ENCODE peak calls at places on chromosomes 12 and 14, in six cellular contexts. One of them, this sample, is unnamed.

GRCh38 chr14:79279645-79280399 is 931.5 kb downstream of the DIO2 start:
- DNase-seq in ovary: no peak
- DNase-seq in esophagus squamous epithelium: no peak
- DNase-seq in lower leg skin: no peak
- DNase-seq in stomach: peak
- DNase-seq in endothelial cell of umbilical vein: no peak
- DNase-seq in this sample: no peak

GRCh38 chr14:84937449-84937848 is 592.5 kb upstream of the FLRT2 start:
- DNase-seq in lower leg skin: no peak
- DNase-seq in ovary: no peak
- DNase-seq in endothelial cell of umbilical vein: no peak
- DNase-seq in stomach: no peak
- DNase-seq in esophagus squamous epithelium: no peak
- DNase-seq in this sample: no peak

GRCh38 chr14:105294142-105294597 is 6.6 kb downstream of the BRF1 start:
- DNase-seq in lower leg skin: no peak
- DNase-seq in ovary: no peak
- DNase-seq in stomach: no peak
- DNase-seq in esophagus squamous epithelium: no peak
- DNase-seq in endothelial cell of umbilical vein: peak
- DNase-seq in this sample: no peak

GRCh38 chr12:6868211-6869048 is 1.1 kb downstream of the TPI1 start:
- DNase-seq in endothelial cell of umbilical vein: no peak
- DNase-seq in stomach: no peak
- DNase-seq in lower leg skin: no peak
- DNase-seq in ovary: no peak
- DNase-seq in esophagus squamous epithelium: no peak
- DNase-seq in this sample: no peak

GRCh38 chr12:4265280-4265679 is 8.3 kb upstream of the CCND2 start:
- DNase-seq in endothelial cell of umbilical vein: peak
- DNase-seq in esophagus squamous epithelium: no peak
- DNase-seq in stomach: no peak
- DNase-seq in lower leg skin: no peak
- DNase-seq in ovary: no peak
- DNase-seq in this sample: no peak

GRCh38 chr14:89736866-89737265 is 217.7 kb downstream of the EFCAB11 start:
- DNase-seq in stomach: no peak
- DNase-seq in esophagus squamous epithelium: no peak
- DNase-seq in ovary: no peak
- DNase-seq in endothelial cell of umbilical vein: no peak
- DNase-seq in lower leg skin: no peak
- DNase-seq in this sample: no peak

GRCh38 chr14:101478796-101479410 is 82.4 kb upstream of the DIO3 start:
- DNase-seq in stomach: peak
- DNase-seq in endothelial cell of umbilical vein: no peak
- DNase-seq in esophagus squamous epithelium: no peak
- DNase-seq in ovary: no peak
- DNase-seq in lower leg skin: no peak
- DNase-seq in this sample: no peak

GRCh38 chr12:122893208-122894151 is 2.4 kb downstream of the VPS37B start:
- DNase-seq in esophagus squamous epithelium: no peak
- DNase-seq in stomach: peak
- DNase-seq in endothelial cell of umbilical vein: no peak
- DNase-seq in ovary: no peak
- DNase-seq in lower leg skin: no peak
- DNase-seq in this sample: no peak

DNA sequence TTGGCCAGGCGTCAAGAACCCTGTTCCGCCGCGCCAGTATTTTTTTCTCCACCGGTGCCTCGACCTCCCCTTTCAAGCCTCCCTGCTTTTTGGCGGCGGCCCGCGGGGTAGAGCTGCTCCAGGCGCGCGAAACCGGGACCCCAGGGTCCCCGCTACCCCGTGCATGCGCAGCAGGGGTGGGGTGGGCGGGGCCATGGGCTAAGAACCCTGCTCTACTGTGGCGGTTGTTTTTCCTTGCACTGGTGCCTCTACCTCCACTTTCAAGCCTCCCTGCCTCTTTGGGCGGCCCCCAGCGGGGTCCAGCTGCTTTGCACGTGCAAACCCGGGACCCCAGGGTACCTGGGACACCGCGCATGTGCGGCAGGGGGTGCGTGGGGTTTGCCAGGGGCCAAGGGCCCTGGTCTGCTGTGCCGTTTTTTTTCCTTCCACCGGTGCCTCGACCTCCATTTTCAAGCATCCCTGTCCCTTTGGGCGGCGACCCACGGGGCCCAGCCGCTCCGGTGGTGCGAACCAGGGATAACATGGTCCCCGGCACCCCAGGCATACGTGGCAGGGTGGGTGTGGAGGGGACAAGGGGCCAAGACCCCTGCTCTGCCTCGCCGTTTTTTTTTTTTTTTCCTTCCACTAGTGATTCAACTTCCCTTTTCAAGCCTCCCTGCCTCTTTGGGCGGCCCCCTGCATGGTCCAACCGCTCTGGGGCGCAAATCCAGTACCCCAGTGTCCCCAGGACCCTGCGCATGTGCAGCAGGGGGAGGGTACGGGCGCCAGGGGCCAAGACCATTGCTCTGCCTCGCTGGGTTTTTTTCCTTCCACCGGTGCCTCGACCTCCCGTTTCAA is 326.8 kb downstream of the ALG10 start:
- DNase-seq in lower leg skin: no peak
- DNase-seq in esophagus squamous epithelium: no peak
- DNase-seq in stomach: no peak
- DNase-seq in ovary: no peak
- DNase-seq in endothelial cell of umbilical vein: no peak
- DNase-seq in this sample: no peak
- TF ChIP-seq POLR2A in lower leg skin: no peak
- TF ChIP-seq POLR2A in esophagus squamous epithelium: no peak
- TF ChIP-seq POLR2A in stomach: no peak
- TF ChIP-seq POLR2A in ovary: no peak
- TF ChIP-seq POLR2A in endothelial cell of umbilical vein: no peak
- TF ChIP-seq POLR2A in this sample: no peak

GRCh38 chr12:51907864-51908425 is 641 bp downstream of the ACVRL1 start:
- DNase-seq in lower leg skin: no peak
- DNase-seq in stomach: no peak
- DNase-seq in endothelial cell of umbilical vein: peak
- DNase-seq in esophagus squamous epithelium: no peak
- DNase-seq in ovary: no peak
- DNase-seq in this sample: no peak

GRCh38 chr12:51907083-51907863 is at the start of gene ACVRL1:
- DNase-seq in stomach: no peak
- DNase-seq in lower leg skin: no peak
- DNase-seq in esophagus squamous epithelium: no peak
- DNase-seq in endothelial cell of umbilical vein: peak
- DNase-seq in ovary: no peak
- DNase-seq in this sample: no peak

GRCh38 chr12:51904951-51905471 is 2.3 kb upstream of the ACVRL1 start:
- DNase-seq in esophagus squamous epithelium: no peak
- DNase-seq in endothelial cell of umbilical vein: no peak
- DNase-seq in lower leg skin: no peak
- DNase-seq in ovary: no peak
- DNase-seq in stomach: no peak
- DNase-seq in this sample: no peak

GRCh38 chr12:51906452-51907082 is 737 bp upstream of the ACVRL1 start:
- DNase-seq in esophagus squamous epithelium: no peak
- DNase-seq in endothelial cell of umbilical vein: no peak
- DNase-seq in ovary: no peak
- DNase-seq in lower leg skin: no peak
- DNase-seq in stomach: no peak
- DNase-seq in this sample: no peak

DNA sequence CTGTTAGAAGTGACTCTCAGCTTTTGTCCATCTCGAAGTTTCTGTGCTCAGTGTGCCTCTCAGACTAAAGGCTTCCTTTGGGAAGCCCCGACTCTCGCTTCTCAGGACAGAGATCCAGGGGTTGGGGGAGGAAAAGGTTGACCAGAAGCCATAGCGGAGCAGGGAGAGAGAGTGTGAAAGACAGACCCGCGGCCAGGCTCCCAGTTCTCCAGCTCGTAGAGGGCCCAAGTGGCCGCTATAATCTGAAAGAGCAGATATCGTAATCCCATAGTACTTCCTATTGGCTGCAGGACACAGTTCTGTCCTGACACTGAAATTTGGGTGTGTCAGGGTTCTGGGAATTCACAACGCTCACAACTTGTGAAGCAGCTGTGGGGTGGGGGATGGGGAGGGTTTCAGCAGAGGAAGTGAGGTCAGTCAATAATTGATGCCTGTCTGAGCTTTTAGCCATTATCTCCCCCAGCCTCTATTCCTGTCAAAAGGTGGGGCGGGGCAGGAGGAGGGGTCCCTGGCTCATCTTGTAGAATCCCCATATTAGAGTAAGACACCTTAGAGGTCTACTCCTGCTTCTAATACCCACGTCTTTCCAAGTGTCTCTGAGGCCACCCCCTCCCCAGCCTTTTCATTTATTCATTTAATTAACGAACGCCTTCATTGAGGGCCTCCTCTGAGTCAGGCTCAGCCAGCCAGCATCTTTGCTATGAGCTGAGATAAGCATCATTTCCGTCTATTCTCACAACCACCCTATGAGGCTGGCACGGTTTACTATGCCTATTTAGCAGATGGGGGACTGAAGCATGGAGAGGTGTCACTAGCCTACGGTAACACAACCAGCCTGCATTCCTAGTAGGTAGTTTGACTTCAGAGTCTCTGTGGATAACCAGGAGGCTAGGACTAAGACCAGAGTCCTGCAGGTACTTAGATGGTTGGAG is 1.5 kb upstream of the ACVRL1 start:
- DNase-seq in stomach: peak
- DNase-seq in endothelial cell of umbilical vein: peak
- DNase-seq in lower leg skin: peak
- DNase-seq in esophagus squamous epithelium: no peak
- DNase-seq in ovary: no peak
- DNase-seq in this sample: no peak
- TF ChIP-seq POLR2A in stomach: no peak
- TF ChIP-seq POLR2A in endothelial cell of umbilical vein: peak
- TF ChIP-seq POLR2A in lower leg skin: no peak
- TF ChIP-seq POLR2A in esophagus squamous epithelium: no peak
- TF ChIP-seq POLR2A in ovary: no peak
- TF ChIP-seq POLR2A in this sample: no peak

GRCh38 chr12:68823711-68824110 is 15.7 kb downstream of the MDM2 start:
- DNase-seq in esophagus squamous epithelium: no peak
- DNase-seq in endothelial cell of umbilical vein: no peak
- DNase-seq in lower leg skin: no peak
- DNase-seq in stomach: no peak
- DNase-seq in ovary: no peak
- DNase-seq in this sample: no peak

GRCh38 chr12:68824131-68824530 is 16.2 kb downstream of the MDM2 start:
- DNase-seq in endothelial cell of umbilical vein: no peak
- DNase-seq in ovary: no peak
- DNase-seq in stomach: no peak
- DNase-seq in esophagus squamous epithelium: no peak
- DNase-seq in lower leg skin: no peak
- DNase-seq in this sample: no peak

GRCh38 chr12:68827895-68828294 is 19.9 kb downstream of the MDM2 start:
- DNase-seq in stomach: no peak
- DNase-seq in lower leg skin: no peak
- DNase-seq in esophagus squamous epithelium: no peak
- DNase-seq in ovary: no peak
- DNase-seq in endothelial cell of umbilical vein: no peak
- DNase-seq in this sample: no peak

GRCh38 chr12:68824597-68825250 is 16.7 kb downstream of the MDM2 start:
- DNase-seq in lower leg skin: no peak
- DNase-seq in endothelial cell of umbilical vein: no peak
- DNase-seq in ovary: no peak
- DNase-seq in esophagus squamous epithelium: no peak
- DNase-seq in stomach: no peak
- DNase-seq in this sample: no peak

DNA sequence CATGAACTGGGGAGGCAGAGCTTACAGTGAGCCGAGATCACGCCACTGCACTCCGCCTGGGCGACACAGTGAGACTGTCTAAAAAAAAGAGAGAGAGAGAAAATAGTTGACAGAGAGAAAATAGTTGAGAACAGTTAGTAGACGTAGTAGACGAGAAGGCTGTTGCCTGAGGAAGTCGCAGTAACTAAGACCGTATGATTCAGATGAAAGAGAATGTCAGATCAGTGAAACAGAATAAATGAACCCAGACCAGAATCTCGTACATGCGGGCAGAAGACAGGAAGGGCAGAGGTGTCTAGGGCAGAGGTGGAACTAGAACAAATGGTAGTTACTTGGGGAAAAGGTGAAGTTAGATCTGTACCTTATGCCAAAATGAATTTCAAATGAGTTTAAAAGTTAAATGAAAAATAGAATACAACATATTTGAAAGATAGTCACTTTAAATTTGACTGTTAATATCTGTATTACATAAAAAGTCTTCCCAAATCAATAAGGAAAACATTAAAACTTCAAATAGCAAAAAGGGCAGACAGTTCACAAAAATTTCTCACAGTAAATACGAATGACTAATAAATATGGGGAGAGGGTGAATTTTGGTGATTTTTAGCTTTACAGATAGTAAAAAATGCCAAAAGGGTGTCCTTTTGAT is 17.7 kb downstream of the MDM2 start:
- DNase-seq in endothelial cell of umbilical vein: no peak
- DNase-seq in lower leg skin: no peak
- DNase-seq in ovary: no peak
- DNase-seq in stomach: no peak
- DNase-seq in esophagus squamous epithelium: no peak
- DNase-seq in this sample: no peak
- TF ChIP-seq POLR2A in endothelial cell of umbilical vein: no peak
- TF ChIP-seq POLR2A in lower leg skin: no peak
- TF ChIP-seq POLR2A in ovary: no peak
- TF ChIP-seq POLR2A in stomach: no peak
- TF ChIP-seq POLR2A in esophagus squamous epithelium: no peak
- TF ChIP-seq POLR2A in this sample: no peak

GRCh38 chr12:121579190-121579791 is 1.5 kb downstream of the KDM2B start:
- DNase-seq in ovary: peak
- DNase-seq in lower leg skin: no peak
- DNase-seq in endothelial cell of umbilical vein: no peak
- DNase-seq in esophagus squamous epithelium: no peak
- DNase-seq in stomach: peak
- DNase-seq in this sample: no peak

GRCh38 chr12:121581681-121582439 is 1.0 kb upstream of the KDM2B start:
- DNase-seq in lower leg skin: no peak
- DNase-seq in esophagus squamous epithelium: no peak
- DNase-seq in ovary: peak
- DNase-seq in endothelial cell of umbilical vein: peak
- DNase-seq in stomach: peak
- DNase-seq in this sample: no peak

GRCh38 chr12:121579981-121580868 is 598 bp downstream of the KDM2B start:
- DNase-seq in stomach: peak
- DNase-seq in ovary: peak
- DNase-seq in lower leg skin: peak
- DNase-seq in esophagus squamous epithelium: peak
- DNase-seq in endothelial cell of umbilical vein: peak
- DNase-seq in this sample: peak

GRCh38 chr12:121580959-121581680 is at the start of gene KDM2B:
- DNase-seq in stomach: peak
- DNase-seq in esophagus squamous epithelium: no peak
- DNase-seq in lower leg skin: peak
- DNase-seq in ovary: peak
- DNase-seq in endothelial cell of umbilical vein: peak
- DNase-seq in this sample: no peak

DNA sequence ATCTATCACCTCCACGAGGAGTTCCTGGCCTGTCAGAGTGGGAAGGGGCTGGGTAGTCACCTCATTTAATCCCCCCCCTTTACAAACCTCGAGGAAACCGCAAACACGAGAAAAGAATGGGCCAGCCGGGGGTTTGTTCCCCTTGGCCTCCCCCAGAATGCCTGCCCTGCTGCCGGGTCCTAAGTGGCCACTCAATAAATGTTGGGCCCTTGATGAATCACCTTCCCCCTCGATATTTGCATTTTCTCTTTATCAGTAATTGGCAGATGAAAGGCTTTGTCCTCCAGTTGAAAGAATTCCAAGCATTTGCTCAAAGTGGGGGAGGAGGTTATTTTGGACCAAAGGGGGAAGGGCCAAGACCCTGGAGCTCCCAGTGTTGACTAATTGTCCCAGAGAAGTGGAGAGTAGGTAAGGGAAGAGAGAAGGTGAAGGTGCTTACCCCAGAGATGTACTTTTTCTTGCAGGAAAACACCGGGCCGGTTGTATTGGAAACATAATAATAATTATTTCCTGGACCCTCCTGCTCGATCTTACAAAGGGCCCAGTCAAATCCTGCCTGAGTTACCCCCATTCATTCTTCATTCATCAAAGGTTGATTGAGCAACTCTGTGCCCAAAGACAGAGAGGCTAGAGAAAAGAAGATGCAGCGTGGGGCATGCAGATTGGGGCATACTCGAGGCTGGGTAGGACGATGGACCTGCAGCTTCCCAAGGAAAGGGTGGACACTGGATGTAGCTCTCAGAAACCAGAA is 1.9 kb upstream of the KDM2B start:
- DNase-seq in endothelial cell of umbilical vein: peak
- DNase-seq in stomach: no peak
- DNase-seq in ovary: no peak
- DNase-seq in lower leg skin: no peak
- DNase-seq in esophagus squamous epithelium: no peak
- DNase-seq in this sample: no peak
- TF ChIP-seq POLR2A in endothelial cell of umbilical vein: no peak
- TF ChIP-seq POLR2A in stomach: no peak
- TF ChIP-seq POLR2A in ovary: no peak
- TF ChIP-seq POLR2A in lower leg skin: no peak
- TF ChIP-seq POLR2A in esophagus squamous epithelium: no peak
- TF ChIP-seq POLR2A in this sample: no peak